ENCODE peak calls at places on chromosomes 7 and 10, in ten cellular contexts. One of them, this sample, is unnamed.

GRCh38 chr10:52883996-52884871 is 111.7 kb upstream of the MBL2 start:
- DNase-seq in colonic mucosa: peak
- DNase-seq in HCT116: peak
- DNase-seq in AG09309: no peak
- DNase-seq in fibroblast of mammary gland: peak
- DNase-seq in uterus: no peak
- DNase-seq in suprapubic skin: no peak
- DNase-seq in skeletal muscle cell: peak
- DNase-seq in heart left ventricle: peak
- DNase-seq in cardiac muscle cell: peak
- DNase-seq in this sample: peak

GRCh38 chr7:91264924-91265681 is 870 bp downstream of the FZD1 start:
- DNase-seq in colonic mucosa: peak
- DNase-seq in HCT116: no peak
- DNase-seq in AG09309: no peak
- DNase-seq in fibroblast of mammary gland: peak
- DNase-seq in uterus: peak
- DNase-seq in suprapubic skin: peak
- DNase-seq in skeletal muscle cell: peak
- DNase-seq in heart left ventricle: peak
- DNase-seq in cardiac muscle cell: peak
- DNase-seq in this sample: peak

GRCh38 chr10:92692697-92693533 is 3.2 kb downstream of the HHEX start:
- DNase-seq in colonic mucosa: no peak
- DNase-seq in HCT116: no peak
- DNase-seq in AG09309: no peak
- DNase-seq in fibroblast of mammary gland: no peak
- DNase-seq in uterus: no peak
- DNase-seq in suprapubic skin: no peak
- DNase-seq in skeletal muscle cell: no peak
- DNase-seq in heart left ventricle: no peak
- DNase-seq in cardiac muscle cell: no peak
- DNase-seq in this sample: no peak

GRCh38 chr7:34060548-34060947 is 155.2 kb downstream of the BMPER start:
- DNase-seq in colonic mucosa: no peak
- DNase-seq in HCT116: no peak
- DNase-seq in AG09309: peak
- DNase-seq in fibroblast of mammary gland: peak
- DNase-seq in uterus: no peak
- DNase-seq in suprapubic skin: no peak
- DNase-seq in skeletal muscle cell: no peak
- DNase-seq in heart left ventricle: no peak
- DNase-seq in cardiac muscle cell: peak
- DNase-seq in this sample: peak

GRCh38 chr10:45552476-45552875 is 120.1 kb downstream of the ZFAND4 start:
- DNase-seq in colonic mucosa: no peak
- DNase-seq in HCT116: no peak
- DNase-seq in AG09309: no peak
- DNase-seq in fibroblast of mammary gland: no peak
- DNase-seq in uterus: no peak
- DNase-seq in suprapubic skin: no peak
- DNase-seq in skeletal muscle cell: no peak
- DNase-seq in heart left ventricle: no peak
- DNase-seq in cardiac muscle cell: no peak
- DNase-seq in this sample: no peak

GRCh38 chr7:158948376-158948775 is 92.0 kb downstream of the DYNC2I1 start:
- DNase-seq in colonic mucosa: no peak
- DNase-seq in HCT116: no peak
- DNase-seq in AG09309: no peak
- DNase-seq in fibroblast of mammary gland: no peak
- DNase-seq in uterus: no peak
- DNase-seq in suprapubic skin: no peak
- DNase-seq in skeletal muscle cell: no peak
- DNase-seq in heart left ventricle: no peak
- DNase-seq in cardiac muscle cell: no peak
- DNase-seq in this sample: no peak

GRCh38 chr7:87548123-87548919 is 52.4 kb downstream of the ABCB1 start:
- DNase-seq in colonic mucosa: no peak
- DNase-seq in HCT116: peak
- DNase-seq in AG09309: no peak
- DNase-seq in fibroblast of mammary gland: no peak
- DNase-seq in uterus: no peak
- DNase-seq in suprapubic skin: no peak
- DNase-seq in skeletal muscle cell: no peak
- DNase-seq in heart left ventricle: no peak
- DNase-seq in cardiac muscle cell: no peak
- DNase-seq in this sample: no peak

GRCh38 chr7:136947347-136947746 is 78.9 kb downstream of the CHRM2 start:
- DNase-seq in colonic mucosa: no peak
- DNase-seq in HCT116: no peak
- DNase-seq in AG09309: no peak
- DNase-seq in fibroblast of mammary gland: peak
- DNase-seq in uterus: no peak
- DNase-seq in suprapubic skin: no peak
- DNase-seq in skeletal muscle cell: no peak
- DNase-seq in heart left ventricle: no peak
- DNase-seq in cardiac muscle cell: peak
- DNase-seq in this sample: peak

GRCh38 chr7:147279951-147280350 is 1163.3 kb downstream of the CNTNAP2 start:
- DNase-seq in colonic mucosa: no peak
- DNase-seq in HCT116: no peak
- DNase-seq in AG09309: no peak
- DNase-seq in fibroblast of mammary gland: no peak
- DNase-seq in uterus: no peak
- DNase-seq in suprapubic skin: no peak
- DNase-seq in skeletal muscle cell: no peak
- DNase-seq in heart left ventricle: no peak
- DNase-seq in cardiac muscle cell: no peak
- DNase-seq in this sample: no peak

GRCh38 chr10:96958071-96958470 is 126.0 kb downstream of the LCOR start:
- DNase-seq in colonic mucosa: no peak
- DNase-seq in HCT116: no peak
- DNase-seq in AG09309: no peak
- DNase-seq in fibroblast of mammary gland: no peak
- DNase-seq in uterus: no peak
- DNase-seq in suprapubic skin: no peak
- DNase-seq in skeletal muscle cell: no peak
- DNase-seq in heart left ventricle: no peak
- DNase-seq in cardiac muscle cell: no peak
- DNase-seq in this sample: no peak

GRCh38 chr10:61757525-61758397 is 95.0 kb downstream of the CABCOCO1 start:
- DNase-seq in colonic mucosa: peak
- DNase-seq in HCT116: no peak
- DNase-seq in AG09309: peak
- DNase-seq in fibroblast of mammary gland: peak
- DNase-seq in uterus: no peak
- DNase-seq in suprapubic skin: no peak
- DNase-seq in skeletal muscle cell: peak
- DNase-seq in heart left ventricle: no peak
- DNase-seq in cardiac muscle cell: peak
- DNase-seq in this sample: peak

GRCh38 chr10:58573144-58573543 is 60.5 kb downstream of the BICC1 start:
- DNase-seq in colonic mucosa: no peak
- DNase-seq in HCT116: no peak
- DNase-seq in AG09309: peak
- DNase-seq in fibroblast of mammary gland: peak
- DNase-seq in uterus: no peak
- DNase-seq in suprapubic skin: no peak
- DNase-seq in skeletal muscle cell: no peak
- DNase-seq in heart left ventricle: no peak
- DNase-seq in cardiac muscle cell: no peak
- DNase-seq in this sample: no peak

GRCh38 chr10:95655571-95656290 is 780 bp downstream of the ALDH18A1 start:
- DNase-seq in colonic mucosa: peak
- DNase-seq in HCT116: no peak
- DNase-seq in AG09309: no peak
- DNase-seq in fibroblast of mammary gland: peak
- DNase-seq in uterus: no peak
- DNase-seq in suprapubic skin: no peak
- DNase-seq in skeletal muscle cell: no peak
- DNase-seq in heart left ventricle: no peak
- DNase-seq in cardiac muscle cell: peak
- DNase-seq in this sample: peak

GRCh38 chr10:95653895-95654294 is 2.6 kb downstream of the ALDH18A1 start:
- DNase-seq in colonic mucosa: no peak
- DNase-seq in HCT116: no peak
- DNase-seq in AG09309: no peak
- DNase-seq in fibroblast of mammary gland: no peak
- DNase-seq in uterus: no peak
- DNase-seq in suprapubic skin: no peak
- DNase-seq in skeletal muscle cell: no peak
- DNase-seq in heart left ventricle: no peak
- DNase-seq in cardiac muscle cell: no peak
- DNase-seq in this sample: no peak

GRCh38 chr10:95660283-95660682 is 3.8 kb upstream of the ALDH18A1 start:
- DNase-seq in colonic mucosa: no peak
- DNase-seq in HCT116: no peak
- DNase-seq in AG09309: peak
- DNase-seq in fibroblast of mammary gland: peak
- DNase-seq in uterus: no peak
- DNase-seq in suprapubic skin: no peak
- DNase-seq in skeletal muscle cell: no peak
- DNase-seq in heart left ventricle: no peak
- DNase-seq in cardiac muscle cell: peak
- DNase-seq in this sample: peak

GRCh38 chr10:95656291-95657164 is at the start of gene ALDH18A1:
- DNase-seq in colonic mucosa: peak
- DNase-seq in HCT116: peak
- DNase-seq in AG09309: peak
- DNase-seq in fibroblast of mammary gland: peak
- DNase-seq in uterus: peak
- DNase-seq in suprapubic skin: peak
- DNase-seq in skeletal muscle cell: peak
- DNase-seq in heart left ventricle: peak
- DNase-seq in cardiac muscle cell: peak
- DNase-seq in this sample: peak

GRCh38 chr10:95657250-95657649 is 739 bp upstream of the ALDH18A1 start:
- DNase-seq in colonic mucosa: no peak
- DNase-seq in HCT116: no peak
- DNase-seq in AG09309: no peak
- DNase-seq in fibroblast of mammary gland: no peak
- DNase-seq in uterus: no peak
- DNase-seq in suprapubic skin: no peak
- DNase-seq in skeletal muscle cell: no peak
- DNase-seq in heart left ventricle: no peak
- DNase-seq in cardiac muscle cell: no peak
- DNase-seq in this sample: no peak
- H3K4me3 ChIP-seq in colonic mucosa: peak
- H3K4me3 ChIP-seq in HCT116: peak
- H3K4me3 ChIP-seq in AG09309: no peak
- H3K4me3 ChIP-seq in fibroblast of mammary gland: peak
- H3K4me3 ChIP-seq in uterus: peak
- H3K4me3 ChIP-seq in suprapubic skin: peak
- H3K4me3 ChIP-seq in skeletal muscle cell: peak
- H3K4me3 ChIP-seq in heart left ventricle: peak
- H3K4me3 ChIP-seq in cardiac muscle cell: no peak
- H3K4me3 ChIP-seq in this sample: peak

DNA sequence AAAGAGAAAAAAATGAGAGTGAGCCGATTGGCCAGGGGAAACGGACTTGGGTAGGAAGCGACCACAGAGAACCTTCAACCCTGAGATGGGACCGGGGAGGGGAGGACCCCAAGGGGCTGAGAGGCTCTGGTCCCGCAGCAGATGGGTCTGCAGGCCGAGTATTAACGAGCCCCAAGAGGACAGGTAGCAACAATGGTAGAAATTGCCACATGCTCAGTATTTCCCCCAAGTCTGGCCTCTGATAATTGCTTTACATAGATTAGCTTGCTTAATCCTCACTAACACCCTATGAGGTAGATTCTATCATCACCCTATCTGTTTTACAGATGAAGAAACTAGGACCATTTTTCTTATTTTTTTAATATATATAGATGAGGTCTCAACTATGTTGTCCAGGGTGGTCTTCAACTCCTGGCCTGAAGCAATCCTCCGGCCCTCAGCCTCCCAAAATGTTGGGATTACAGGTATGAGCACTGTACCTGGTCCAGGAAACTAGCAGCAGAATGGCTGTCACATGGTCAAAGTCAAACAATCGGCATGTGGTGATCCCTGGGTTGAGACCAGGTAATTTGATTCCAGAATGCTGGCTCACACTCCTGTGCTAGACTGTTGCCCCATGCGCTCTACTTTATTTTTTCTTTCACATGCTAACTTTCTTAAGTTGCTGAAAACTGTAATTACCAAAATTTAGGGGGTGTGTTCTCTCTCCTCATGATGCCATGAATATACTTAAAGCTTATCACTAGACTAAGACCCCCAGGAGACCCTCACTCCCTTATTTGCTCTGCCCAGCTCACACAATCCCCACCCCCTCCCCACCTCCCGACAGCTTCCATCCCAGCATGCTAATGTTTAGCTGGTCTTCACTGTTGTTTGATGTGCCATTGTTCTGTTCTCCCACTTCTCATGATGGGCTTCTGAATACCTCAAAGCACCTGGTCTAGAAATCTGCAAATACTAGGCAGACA is 67.9 kb upstream of the AFAP1L2 start:
- DNase-seq in colonic mucosa: peak
- DNase-seq in HCT116: no peak
- DNase-seq in AG09309: no peak
- DNase-seq in fibroblast of mammary gland: no peak
- DNase-seq in uterus: no peak
- DNase-seq in suprapubic skin: no peak
- DNase-seq in skeletal muscle cell: no peak
- DNase-seq in heart left ventricle: no peak
- DNase-seq in cardiac muscle cell: no peak
- DNase-seq in this sample: no peak
- H3K4me3 ChIP-seq in colonic mucosa: no peak
- H3K4me3 ChIP-seq in HCT116: no peak
- H3K4me3 ChIP-seq in AG09309: no peak
- H3K4me3 ChIP-seq in fibroblast of mammary gland: no peak
- H3K4me3 ChIP-seq in uterus: no peak
- H3K4me3 ChIP-seq in suprapubic skin: no peak
- H3K4me3 ChIP-seq in skeletal muscle cell: no peak
- H3K4me3 ChIP-seq in heart left ventricle: no peak
- H3K4me3 ChIP-seq in cardiac muscle cell: no peak
- H3K4me3 ChIP-seq in this sample: no peak

DNA sequence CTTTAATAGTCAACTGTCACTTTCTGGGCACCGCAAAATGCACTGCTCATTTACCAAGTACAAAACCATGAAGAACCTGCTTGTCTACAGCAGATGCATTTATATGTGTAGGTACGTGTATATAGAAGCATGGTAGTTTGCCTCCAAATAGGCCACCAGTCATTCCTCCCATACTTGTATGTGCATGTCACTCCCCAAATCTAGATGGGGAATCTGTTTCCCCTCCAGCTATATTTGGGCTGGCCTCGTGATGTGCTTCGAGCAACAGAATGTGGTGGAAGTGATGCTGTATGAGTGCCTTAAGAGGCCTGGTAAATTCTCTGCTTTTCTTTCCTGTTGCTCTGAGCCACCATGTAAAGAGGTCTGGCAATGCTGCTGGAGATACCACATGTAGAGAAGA is 47.1 kb downstream of the PSMC2 start:
- DNase-seq in colonic mucosa: no peak
- DNase-seq in HCT116: no peak
- DNase-seq in AG09309: no peak
- DNase-seq in fibroblast of mammary gland: no peak
- DNase-seq in uterus: no peak
- DNase-seq in suprapubic skin: no peak
- DNase-seq in skeletal muscle cell: no peak
- DNase-seq in heart left ventricle: no peak
- DNase-seq in cardiac muscle cell: no peak
- DNase-seq in this sample: no peak
- H3K4me3 ChIP-seq in colonic mucosa: no peak
- H3K4me3 ChIP-seq in HCT116: no peak
- H3K4me3 ChIP-seq in AG09309: no peak
- H3K4me3 ChIP-seq in fibroblast of mammary gland: no peak
- H3K4me3 ChIP-seq in uterus: no peak
- H3K4me3 ChIP-seq in suprapubic skin: no peak
- H3K4me3 ChIP-seq in skeletal muscle cell: no peak
- H3K4me3 ChIP-seq in heart left ventricle: no peak
- H3K4me3 ChIP-seq in cardiac muscle cell: no peak
- H3K4me3 ChIP-seq in this sample: no peak

GRCh38 chr10:15433850-15434537 is 62.9 kb upstream of the FAM171A1 start:
- DNase-seq in colonic mucosa: peak
- DNase-seq in HCT116: peak
- DNase-seq in AG09309: no peak
- DNase-seq in fibroblast of mammary gland: peak
- DNase-seq in uterus: no peak
- DNase-seq in suprapubic skin: no peak
- DNase-seq in skeletal muscle cell: no peak
- DNase-seq in heart left ventricle: peak
- DNase-seq in cardiac muscle cell: peak
- DNase-seq in this sample: peak
- H3K4me3 ChIP-seq in colonic mucosa: no peak
- H3K4me3 ChIP-seq in HCT116: peak
- H3K4me3 ChIP-seq in AG09309: peak
- H3K4me3 ChIP-seq in fibroblast of mammary gland: peak
- H3K4me3 ChIP-seq in uterus: peak
- H3K4me3 ChIP-seq in suprapubic skin: peak
- H3K4me3 ChIP-seq in skeletal muscle cell: peak
- H3K4me3 ChIP-seq in heart left ventricle: peak
- H3K4me3 ChIP-seq in cardiac muscle cell: peak
- H3K4me3 ChIP-seq in this sample: peak